ENCODE peak calls at places on chromosomes 12 and 14, in four cellular contexts. O, W, D and U are unnamed samples.

GRCh38 chr14:31854508-31855075 is 222.5 kb upstream of the ARHGAP5 start:
- DNase-seq in D (no peak), O (no peak), W (no peak), U (no peak)

GRCh38 chr12:27627123-27627835 is 69.0 kb upstream of the REP15 start:
- DNase-seq in W (no peak), D (no peak), O (no peak), U (peak; percentile 79)

GRCh38 chr12:62640910-62641448 is 174.4 kb downstream of the MON2 start:
- DNase-seq in D (peak; percentile 27), W (no peak), O (peak; percentile 49), U (peak; percentile 68)

GRCh38 chr12:121430821-121431415 is 31.0 kb downstream of the RNF34 start:
- DNase-seq in D (no peak), O (no peak), W (no peak), U (no peak)

GRCh38 chr12:122474324-122474716 is 26.4 kb downstream of the ZCCHC8 start:
- DNase-seq in O (no peak), D (no peak), W (no peak), U (no peak)

GRCh38 chr12:24921251-24922038 is 27.5 kb downstream of the BCAT1 start:
- DNase-seq in D (no peak), W (no peak), O (no peak), U (peak; percentile 58)

GRCh38 chr14:96847451-96847850 is 50.3 kb downstream of the VRK1 start:
- DNase-seq in O (no peak), W (peak; percentile 17), D (no peak), U (no peak)

GRCh38 chr14:37202265-37202664 is 4.5 kb downstream of the MIPOL1 start:
- DNase-seq in D (no peak), W (no peak), O (no peak), U (peak; percentile 45)

GRCh38 chr14:85508863-85509262 is 21.1 kb upstream of the FLRT2 start:
- DNase-seq in W (no peak), O (no peak), D (no peak), U (no peak)

GRCh38 chr14:29724991-29725390 is 202.7 kb downstream of the PRKD1 start:
- DNase-seq in W (no peak), O (peak; percentile 77), D (no peak), U (peak; percentile 63)

GRCh38 chr12:67482751-67483661 is 165.5 kb upstream of the DYRK2 start:
- DNase-seq in W (no peak), D (peak; percentile 66), O (no peak), U (peak; percentile 56)

GRCh38 chr12:68856510-68856909 is 48.5 kb downstream of the MDM2 start:
- DNase-seq in D (no peak), O (no peak), W (no peak), U (no peak)

GRCh38 chr12:561908-562593 is 101.2 kb downstream of the NINJ2 start:
- DNase-seq in O (no peak), D (no peak), W (peak; percentile 40), U (no peak)

GRCh38 chr14:33646692-33647260 is 304.1 kb downstream of the EGLN3 start:
- DNase-seq in W (no peak), D (no peak), O (no peak), U (peak; percentile 49)

GRCh38 chr14:45785240-45785639 is 532.2 kb upstream of the MIS18BP1 start:
- DNase-seq in O (peak; percentile 3), D (no peak), W (no peak), U (no peak)

GRCh38 chr12:120221576-120221900 is 20.6 kb upstream of the RPLP0 start:
- DNase-seq in O (no peak), W (no peak), D (no peak), U (no peak)

GRCh38 chr12:132014092-132014914 is 64.6 kb downstream of the EP400 start:
- DNase-seq in D (no peak), W (no peak), O (no peak), U (peak; percentile 25)

GRCh38 chr12:77160931-77161330 is 95.6 kb upstream of the E2F7 start:
- DNase-seq in D (no peak), W (no peak), O (no peak), U (no peak)

GRCh38 chr14:73776194-73776537 is 62.0 kb upstream of the PNMA1 start:
- DNase-seq in W (no peak), O (no peak), D (no peak), U (no peak)

GRCh38 chr12:15842106-15842505 is 40.1 kb upstream of the STRAP start:
- DNase-seq in O (peak; percentile 19), W (no peak), D (no peak), U (peak; percentile 98)

GRCh38 chr12:26100966-26101744 is 23.7 kb downstream of the BHLHE41 start:
- DNase-seq in O (no peak), D (no peak), W (no peak), U (no peak)

GRCh38 chr12:16449459-16449858 is 102.0 kb downstream of the MGST1 start:
- DNase-seq in W (no peak), O (no peak), D (no peak), U (no peak)

GRCh38 chr12:12486661-12487240 is 75.9 kb downstream of the DUSP16 start:
- DNase-seq in W (no peak), D (peak; percentile 57), O (no peak), U (no peak)

GRCh38 chr14:93719234-93719633 is 69.1 kb downstream of the PRIMA1 start:
- DNase-seq in O (no peak), D (no peak), W (no peak), U (no peak)

GRCh38 chr12:118136559-118137003 is 657 bp downstream of the PEBP1 start:
- DNase-seq in W (peak; percentile 29), D (no peak), O (peak; percentile 30), U (peak; percentile 36)

GRCh38 chr12:121404734-121405133 is 4.8 kb downstream of the RNF34 start:
- DNase-seq in O (no peak), D (no peak), W (no peak), U (no peak)

GRCh38 chr12:132918680-132919079 is 31.3 kb upstream of the CHFR start:
- DNase-seq in W (no peak), D (no peak), O (no peak), U (no peak)

GRCh38 chr14:88986146-88986841 is 161.8 kb downstream of the TTC8 start:
- DNase-seq in O (peak; percentile 84), W (no peak), D (no peak), U (peak; percentile 82)
- TF ChIP-seq ELK1 in O (no peak), W (no peak), D (no peak), U (no peak)

DNA sequence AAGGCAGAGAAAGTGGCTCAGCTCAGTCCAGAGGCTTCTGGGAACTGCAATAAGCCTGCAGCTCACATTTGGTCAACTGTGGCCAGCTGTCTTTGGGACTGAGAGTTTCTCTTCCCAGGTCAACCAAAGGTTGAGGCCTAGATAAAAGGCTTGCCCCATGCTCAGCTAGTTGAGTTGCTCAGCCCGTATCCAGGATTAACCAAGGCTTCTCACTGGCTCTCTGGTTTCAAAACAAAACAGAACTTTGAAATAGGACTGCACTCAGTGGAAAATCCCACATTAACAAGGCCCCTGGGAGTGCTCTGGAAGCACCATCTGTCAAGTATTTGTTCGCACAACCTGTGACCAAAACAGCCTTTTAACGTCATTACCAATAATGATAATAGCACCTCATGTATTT is 40.3 kb upstream of the NUAK1 start:
- DNase-seq in D (no peak), O (no peak), W (no peak), U (no peak)
- H3K4me1 ChIP-seq in D (no peaks in the 10 kb centered on the region), O (no peaks in the 10 kb centered on the region), W (no peaks in the 10 kb centered on the region), U (peaks cover 1% of the 10 kb centered on the region)

DNA sequence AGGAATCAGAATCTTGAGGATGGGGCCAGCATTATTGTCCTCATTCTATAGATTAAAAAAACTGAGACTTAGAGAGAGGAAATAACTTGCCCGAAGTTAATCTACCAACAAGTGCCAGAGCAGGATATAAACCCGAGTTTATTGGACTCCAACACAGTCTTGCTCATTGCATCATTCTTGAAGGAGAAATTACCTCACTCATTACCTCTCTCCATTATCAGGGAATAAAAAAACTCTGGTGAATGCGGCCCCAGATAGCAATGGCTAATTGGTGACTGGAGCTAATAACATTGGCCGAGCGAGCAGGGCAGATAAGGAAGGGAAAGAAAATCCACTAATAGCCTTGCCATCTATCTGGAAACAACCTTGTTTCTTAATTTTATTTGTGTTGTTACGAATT is 24.7 kb upstream of the TMED10 start:
- DNase-seq in O (no peak), W (no peak), D (no peak), U (no peak)
- TF ChIP-seq ELK1 in O (no peak), W (no peak), D (no peak), U (no peak)

DNA sequence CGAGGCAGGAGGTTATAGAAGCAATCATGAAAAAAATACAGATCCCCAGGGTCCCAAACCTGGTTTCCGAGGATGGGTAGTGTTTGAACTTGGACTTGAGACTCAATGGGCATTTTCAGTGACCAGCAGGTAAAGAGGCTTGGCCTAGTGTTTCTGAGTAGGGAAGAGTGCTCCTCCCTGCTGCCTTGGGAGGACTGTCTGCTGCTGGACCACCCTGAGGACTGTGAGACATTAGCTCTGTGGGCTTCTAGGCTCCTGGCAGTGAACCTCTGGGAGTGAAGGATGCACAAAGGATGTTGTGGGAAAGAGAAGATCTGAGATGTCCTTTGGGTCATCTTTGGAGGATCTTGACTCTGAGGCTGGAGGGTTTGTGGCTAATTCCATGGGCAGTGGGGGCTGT is 30.5 kb downstream of the ANKRD9 start:
- DNase-seq in D (no peak), O (no peak), W (no peak), U (no peak)
- H3K4me1 ChIP-seq in D (no peaks in the 10 kb centered on the region), O (peaks cover 10% of the 10 kb centered on the region), W (no peaks in the 10 kb centered on the region), U (peaks cover 7% of the 10 kb centered on the region)

GRCh38 chr12:28851781-28852180 is 297.3 kb upstream of the FAR2 start:
- DNase-seq in W (no peak), O (no peak), D (no peak), U (peak; percentile 14)
- TF ChIP-seq ELK1 in W (no peak), O (no peak), D (no peak), U (no peak)

GRCh38 chr14:39181693-39182047 is 6.6 kb downstream of the PNN start:
- DNase-seq in W (no peak), O (no peak), D (no peak), U (no peak)

GRCh38 chr14:39179042-39179441 is 4.0 kb downstream of the PNN start:
- DNase-seq in W (no peak), O (no peak), D (no peak), U (no peak)

GRCh38 chr14:39181026-39181692 is 6.1 kb downstream of the PNN start:
- DNase-seq in W (no peak), O (no peak), D (no peak), U (no peak)

GRCh38 chr14:39182770-39183684 is 8.0 kb downstream of the PNN start:
- DNase-seq in D (no peak), W (no peak), O (no peak), U (no peak)

DNA sequence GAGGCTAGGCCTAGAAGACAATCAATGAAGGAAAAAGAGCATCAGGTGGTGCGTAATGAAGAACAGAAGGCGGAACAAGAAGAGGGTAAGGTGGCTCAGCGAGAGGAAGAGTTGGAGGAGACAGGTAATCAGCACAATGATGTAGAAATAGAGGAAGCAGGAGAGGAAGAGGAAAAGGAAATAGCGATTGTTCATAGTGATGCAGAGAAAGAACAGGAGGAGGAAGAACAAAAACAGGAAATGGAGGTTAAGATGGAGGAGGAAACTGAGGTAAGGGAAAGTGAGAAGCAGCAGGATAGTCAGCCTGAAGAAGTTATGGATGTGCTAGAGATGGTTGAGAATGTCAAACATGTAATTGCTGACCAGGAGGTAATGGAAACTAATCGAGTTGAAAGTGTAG is 5.5 kb downstream of the PNN start:
- DNase-seq in W (no peak), O (no peak), D (no peak), U (no peak)
- H3K4me1 ChIP-seq in W (peaks cover 1% of the 10 kb centered on the region), O (peaks cover 35% of the 10 kb centered on the region), D (no peaks in the 10 kb centered on the region), U (no peaks in the 10 kb centered on the region)